ENCODE peak calls at places on chromosomes 3 and 15, in nine cellular contexts. A, F, S, J, G, N, R, W and I are unnamed samples.

GRCh38 chr3:179071161-179071568 is 444 bp downstream of the ZMAT3 start:
- DNase-seq in A (no peak), F (peak), S (no peak), J (no peak), G (no peak), N (no peak), R (peak), W (no peak), I (peak)

GRCh38 chr3:127589600-127590281 is 792 bp downstream of the TPRA1 start:
- DNase-seq in A (no peak), F (no peak), S (peak), J (no peak), G (no peak), N (no peak), R (no peak), W (no peak), I (peak)

GRCh38 chr3:179695672-179696313 is 43.0 kb downstream of the USP13 start:
- DNase-seq in A (no peak), F (no peak), S (no peak), J (no peak), G (no peak), N (no peak), R (no peak), W (no peak), I (no peak)

GRCh38 chr3:169666501-169667379 is 3.2 kb upstream of the MECOM start:
- DNase-seq in A (no peak), F (no peak), S (peak), J (no peak), G (no peak), N (no peak), R (no peak), W (no peak), I (no peak)

GRCh38 chr3:187955076-187955952 is 198.6 kb upstream of the LPP start:
- DNase-seq in A (peak), F (peak), S (no peak), J (no peak), G (no peak), N (no peak), R (peak), W (no peak), I (no peak)

GRCh38 chr3:149717391-149718056 is 34.8 kb downstream of the COMMD2 start:
- DNase-seq in A (peak), F (peak), S (peak), J (no peak), G (peak), N (no peak), R (peak), W (peak), I (peak)

GRCh38 chr3:46427929-46428833 is 21.1 kb downstream of the CCRL2 start:
- DNase-seq in A (no peak), F (no peak), S (no peak), J (no peak), G (no peak), N (no peak), R (no peak), W (no peak), I (no peak)

GRCh38 chr3:129651316-129652202 is 45.1 kb upstream of the PLXND1 start:
- DNase-seq in A (no peak), F (peak), S (no peak), J (no peak), G (no peak), N (no peak), R (no peak), W (no peak), I (no peak)

GRCh38 chr15:101391981-101392566 is 97.0 kb upstream of the SNRPA1 start:
- DNase-seq in A (no peak), F (no peak), S (no peak), J (no peak), G (no peak), N (no peak), R (no peak), W (no peak), I (peak)

GRCh38 chr3:114758828-114759709 is 388.0 kb downstream of the ZBTB20 start:
- DNase-seq in A (no peak), F (peak), S (no peak), J (no peak), G (no peak), N (no peak), R (peak), W (no peak), I (no peak)

GRCh38 chr3:125332504-125332903 is 42.6 kb downstream of the ZNF148 start:
- DNase-seq in A (no peak), F (no peak), S (no peak), J (no peak), G (no peak), N (no peak), R (no peak), W (no peak), I (no peak)

GRCh38 chr3:53944019-53944418 is 52.4 kb upstream of the SELENOK start:
- DNase-seq in A (no peak), F (no peak), S (no peak), J (no peak), G (no peak), N (no peak), R (no peak), W (no peak), I (no peak)

GRCh38 chr3:189941125-189941524 is 179.6 kb downstream of the P3H2 start:
- DNase-seq in A (no peak), F (no peak), S (no peak), J (no peak), G (no peak), N (no peak), R (no peak), W (no peak), I (no peak)

GRCh38 chr3:187630421-187630820 is 39.8 kb downstream of the SST start:
- DNase-seq in A (no peak), F (no peak), S (no peak), J (no peak), G (no peak), N (no peak), R (no peak), W (no peak), I (no peak)

GRCh38 chr3:54897028-54897711 is 30.7 kb downstream of the LRTM1 start:
- DNase-seq in A (no peak), F (peak), S (no peak), J (no peak), G (no peak), N (no peak), R (no peak), W (no peak), I (no peak)

GRCh38 chr3:142910280-142910679 is 21.4 kb upstream of the PCOLCE2 start:
- DNase-seq in A (no peak), F (no peak), S (no peak), J (no peak), G (no peak), N (no peak), R (no peak), W (no peak), I (no peak)

GRCh38 chr3:196569003-196569516 is 600 bp downstream of the FBXO45 start:
- DNase-seq in A (no peak), F (peak), S (no peak), J (no peak), G (peak), N (no peak), R (no peak), W (no peak), I (peak)

GRCh38 chr3:21041621-21042020 is 709.4 kb downstream of the ZNF385D start:
- DNase-seq in A (no peak), F (no peak), S (no peak), J (no peak), G (no peak), N (no peak), R (no peak), W (no peak), I (no peak)

GRCh38 chr3:119148493-119149180 is 2.7 kb downstream of the TEX55 start:
- DNase-seq in A (no peak), F (peak), S (no peak), J (no peak), G (no peak), N (no peak), R (no peak), W (no peak), I (no peak)

DNA sequence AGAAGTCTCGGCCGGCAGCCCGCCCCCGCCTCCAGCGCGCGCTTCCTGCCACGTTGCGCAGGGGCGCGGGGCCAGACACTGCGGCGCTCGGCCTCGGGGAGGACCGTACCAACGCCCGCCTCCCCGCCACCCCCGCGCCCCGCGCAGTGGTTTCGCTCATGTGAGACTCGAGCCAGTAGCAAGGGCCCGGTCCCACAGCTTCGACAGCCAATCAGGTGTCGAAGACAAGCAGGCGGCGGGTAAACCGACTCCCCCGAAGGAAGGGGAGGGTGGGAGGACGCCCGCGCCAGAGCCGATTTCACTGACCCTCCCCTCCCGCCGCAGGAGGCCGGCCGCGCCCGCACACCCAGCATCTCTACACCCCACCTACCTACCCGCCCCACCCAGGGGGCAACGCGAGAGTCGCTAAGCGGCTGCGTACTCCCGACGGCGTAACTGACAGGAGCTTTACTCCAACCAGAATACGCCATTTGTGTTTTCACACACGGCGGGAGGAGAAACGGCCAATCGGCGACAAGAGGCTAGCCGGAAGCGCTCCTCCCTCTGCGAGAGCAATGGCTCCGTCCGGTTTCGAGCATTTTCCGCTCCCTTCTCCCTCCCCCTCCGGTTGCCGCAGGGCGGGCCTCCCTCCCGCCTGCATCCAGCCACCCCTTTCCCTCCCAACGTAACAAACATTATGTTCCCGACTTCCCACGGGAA is 634 bp upstream of the SETD5 start:
- DNase-seq in A (peak), F (peak), S (peak), J (peak), G (peak), N (peak), R (peak), W (peak), I (peak)
- TF ChIP-seq CTCF in A (no peak), F (no peak), S (no peak), J (no peak), G (no peak), N (no peak), R (peak), W (no peak), I (no peak)

GRCh38 chr3:59313365-59313764 is 263.5 kb upstream of the CFAP20DC start:
- DNase-seq in A (no peak), F (peak), S (peak), J (peak), G (no peak), N (no peak), R (peak), W (peak), I (peak)
- TF ChIP-seq CTCF in A (no peak), F (peak), S (peak), J (peak), G (peak), N (no peak), R (no peak), W (peak), I (peak)

GRCh38 chr3:111579495-111579894 is 15.7 kb downstream of the ZBED2 start:
- DNase-seq in A (no peak), F (no peak), S (no peak), J (no peak), G (no peak), N (no peak), R (no peak), W (no peak), I (no peak)

GRCh38 chr3:111578867-111579266 is 16.3 kb downstream of the ZBED2 start:
- DNase-seq in A (no peak), F (no peak), S (no peak), J (no peak), G (no peak), N (no peak), R (no peak), W (no peak), I (no peak)

GRCh38 chr3:111581403-111582113 is 13.6 kb downstream of the ZBED2 start:
- DNase-seq in A (no peak), F (no peak), S (no peak), J (no peak), G (no peak), N (no peak), R (no peak), W (no peak), I (no peak)

GRCh38 chr3:111577113-111577512 is 18.0 kb downstream of the ZBED2 start:
- DNase-seq in A (no peak), F (no peak), S (no peak), J (no peak), G (no peak), N (no peak), R (no peak), W (no peak), I (no peak)

DNA sequence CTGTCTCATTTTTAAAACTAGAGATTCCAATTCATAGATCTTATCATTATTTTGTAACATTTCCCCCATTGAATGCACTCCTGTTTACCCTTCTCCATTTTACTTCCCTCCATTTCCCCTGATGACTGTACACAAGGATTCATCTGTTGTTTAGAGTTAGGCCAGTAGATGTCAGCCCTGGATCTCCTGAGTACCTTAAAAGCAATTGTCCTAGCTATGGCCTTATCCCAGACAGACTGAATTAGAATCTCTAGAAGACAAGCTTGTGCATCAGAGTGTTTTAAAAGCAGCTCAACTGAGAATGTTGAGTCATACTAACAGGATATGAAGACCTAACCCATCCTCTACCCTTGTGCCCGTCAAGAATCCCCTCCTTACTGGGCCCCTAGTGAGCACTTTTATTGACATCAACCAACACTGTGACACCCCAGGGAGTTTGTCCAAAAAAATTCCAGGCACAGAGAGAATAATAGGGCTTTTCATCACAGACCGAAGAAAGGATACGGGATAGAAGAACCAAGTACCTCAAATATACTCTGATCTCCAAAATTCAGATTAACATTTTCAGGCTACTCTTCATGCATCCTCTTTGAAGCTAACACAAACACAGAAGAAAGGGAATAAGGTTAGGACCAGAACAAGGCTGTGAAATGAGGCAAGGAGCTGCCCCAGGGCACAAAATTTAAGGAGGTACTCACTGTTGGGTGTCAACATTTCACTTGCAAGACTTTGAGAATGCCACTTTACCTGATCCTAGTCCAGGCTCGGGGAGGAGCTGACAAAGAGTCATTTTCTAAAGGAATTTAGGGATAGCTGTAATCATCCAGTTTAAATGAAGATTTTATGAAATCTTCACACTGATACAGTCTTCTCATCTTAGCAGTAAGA is 17.1 kb downstream of the ZBED2 start:
- DNase-seq in A (no peak), F (peak), S (no peak), J (no peak), G (no peak), N (no peak), R (no peak), W (no peak), I (peak)
- TF ChIP-seq CTCF in A (no peak), F (peak), S (peak), J (peak), G (peak), N (no peak), R (no peak), W (peak), I (peak)

GRCh38 chr3:9820944-9821343 is 10.9 kb downstream of the TTLL3 start:
- DNase-seq in A (no peak), F (peak), S (no peak), J (no peak), G (no peak), N (no peak), R (no peak), W (no peak), I (no peak)
- TF ChIP-seq CTCF in A (no peak), F (peak), S (peak), J (no peak), G (no peak), N (no peak), R (no peak), W (no peak), I (no peak)

DNA sequence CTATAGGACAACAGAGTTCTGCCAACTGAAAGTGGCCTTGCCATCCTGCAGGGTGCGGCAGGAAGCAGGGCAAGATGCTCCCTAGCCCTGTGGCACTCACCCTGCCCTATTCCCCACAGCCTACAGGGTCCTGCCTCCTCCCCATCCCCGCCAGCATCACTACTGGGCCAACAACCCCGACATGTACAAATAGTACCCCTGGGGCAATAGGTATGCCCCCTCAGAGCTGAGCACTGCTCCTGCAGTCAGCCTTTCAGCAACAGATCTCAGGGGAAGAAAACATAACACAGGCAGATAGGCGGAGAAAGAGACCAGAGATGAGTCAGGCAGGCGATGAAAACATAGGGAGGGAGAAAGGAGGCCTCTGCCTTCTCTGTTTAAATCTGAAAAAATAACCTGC is 74.7 kb downstream of the XXYLT1 start:
- DNase-seq in A (no peak), F (peak), S (no peak), J (no peak), G (no peak), N (no peak), R (no peak), W (no peak), I (no peak)
- TF ChIP-seq CTCF in A (peak), F (no peak), S (no peak), J (no peak), G (no peak), N (no peak), R (no peak), W (no peak), I (no peak)

GRCh38 chr3:13621381-13622221 is 72.7 kb downstream of the FBLN2 start:
- DNase-seq in A (no peak), F (no peak), S (no peak), J (peak), G (no peak), N (no peak), R (no peak), W (no peak), I (no peak)
- TF ChIP-seq CTCF in A (no peak), F (no peak), S (no peak), J (no peak), G (no peak), N (no peak), R (no peak), W (no peak), I (no peak)

GRCh38 chr15:31398677-31399260 is 72.1 kb downstream of the KLF13 start:
- DNase-seq in A (no peak), F (no peak), S (no peak), J (no peak), G (no peak), N (no peak), R (no peak), W (no peak), I (no peak)

GRCh38 chr15:31400222-31400927 is 73.7 kb downstream of the KLF13 start:
- DNase-seq in A (no peak), F (no peak), S (no peak), J (no peak), G (no peak), N (no peak), R (no peak), W (no peak), I (no peak)

GRCh38 chr15:31397851-31398661 is 71.4 kb downstream of the KLF13 start:
- DNase-seq in A (no peak), F (no peak), S (no peak), J (no peak), G (peak), N (no peak), R (no peak), W (no peak), I (no peak)

GRCh38 chr15:31399544-31400171 is 73.0 kb downstream of the KLF13 start:
- DNase-seq in A (no peak), F (peak), S (no peak), J (no peak), G (no peak), N (no peak), R (no peak), W (no peak), I (peak)

DNA sequence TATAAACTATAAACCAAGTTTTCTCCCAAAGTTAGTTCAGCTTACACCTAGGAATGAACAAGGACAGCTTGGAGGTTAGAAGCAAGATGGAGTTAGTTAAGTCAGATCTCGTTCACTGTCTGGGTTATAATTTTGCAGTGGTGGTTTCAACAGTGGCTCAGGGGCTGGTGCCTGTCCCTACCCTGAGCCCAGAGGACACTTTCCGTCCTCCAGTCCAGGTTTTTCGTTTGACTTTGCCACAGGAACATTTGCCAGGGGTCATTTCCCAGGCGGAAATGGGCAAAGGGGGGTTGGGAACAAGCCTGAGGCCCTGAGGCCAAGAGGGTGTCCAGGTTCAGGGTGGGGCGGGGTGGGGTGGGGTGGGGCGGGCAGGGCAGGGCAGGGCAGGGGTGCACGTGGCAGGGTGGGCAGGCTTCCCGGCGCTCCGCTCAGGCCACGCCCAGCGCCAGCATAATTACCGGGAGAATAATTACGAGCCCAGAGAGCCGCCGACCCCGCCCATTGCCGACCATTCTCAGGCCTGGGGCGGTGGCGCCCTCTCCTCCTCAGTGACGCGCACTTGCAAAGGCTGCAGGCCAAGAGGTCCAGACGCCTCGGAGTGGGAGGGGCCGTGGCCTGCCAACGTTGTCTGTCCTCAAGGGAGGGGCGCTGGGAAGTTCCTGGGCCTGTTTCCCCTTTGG is 70.4 kb downstream of the KLF13 start:
- DNase-seq in A (peak), F (peak), S (peak), J (no peak), G (peak), N (peak), R (peak), W (peak), I (no peak)
- TF ChIP-seq CTCF in A (peak), F (no peak), S (no peak), J (no peak), G (no peak), N (no peak), R (no peak), W (no peak), I (no peak)

GRCh38 chr15:97679289-97679688 is 281.2 kb upstream of the ARRDC4 start:
- DNase-seq in A (no peak), F (no peak), S (no peak), J (no peak), G (no peak), N (no peak), R (no peak), W (no peak), I (no peak)
- TF ChIP-seq CTCF in A (no peak), F (no peak), S (no peak), J (no peak), G (no peak), N (no peak), R (no peak), W (no peak), I (no peak)